ENCODE peak calls at places on chromosome 18, in eight cellular contexts. H, V, G, Z, M, F, L and C are unnamed samples.

GRCh38 chr18:25042641-25043051 is 309.3 kb downstream of the ZNF521 start:
- DNase-seq in H (no peak), V (no peak), G (no peak), Z (no peak), M (no peak), F (no peak), L (no peak), C (no peak)

GRCh38 chr18:48554610-48555400 is 16.0 kb downstream of the CTIF start:
- DNase-seq in H (no peak), V (no peak), G (no peak), Z (no peak), M (no peak), F (no peak), L (no peak), C (no peak)

GRCh38 chr18:37465922-37466321 is 99.7 kb downstream of the CELF4 start:
- DNase-seq in H (no peak), V (no peak), G (no peak), Z (no peak), M (no peak), F (no peak), L (no peak), C (no peak)

GRCh38 chr18:36296591-36297418 is 708 bp upstream of the FHOD3 start:
- DNase-seq in H (peak), V (peak), G (peak), Z (peak), M (peak), F (no peak), L (no peak), C (peak)

GRCh38 chr18:13112982-13113381 is 105.6 kb upstream of the LDLRAD4 start:
- DNase-seq in H (peak), V (no peak), G (no peak), Z (peak), M (peak), F (no peak), L (no peak), C (peak)

GRCh38 chr18:35345460-35345921 is 1.3 kb upstream of the ZNF24 start:
- DNase-seq in H (peak), V (no peak), G (no peak), Z (no peak), M (no peak), F (no peak), L (no peak), C (no peak)

GRCh38 chr18:9825571-9826073 is 60.2 kb upstream of the TXNDC2 start:
- DNase-seq in H (peak), V (no peak), G (peak), Z (no peak), M (no peak), F (no peak), L (no peak), C (peak)

GRCh38 chr18:35441857-35442595 is 55.7 kb downstream of the INO80C start:
- DNase-seq in H (no peak), V (no peak), G (no peak), Z (no peak), M (no peak), F (no peak), L (no peak), C (peak)

GRCh38 chr18:48452863-48453323 is 43.7 kb upstream of the ZBTB7C start:
- DNase-seq in H (no peak), V (no peak), G (no peak), Z (no peak), M (no peak), F (no peak), L (no peak), C (peak)

GRCh38 chr18:75207298-75208054 is 1.5 kb downstream of the PTGR3 start:
- DNase-seq in H (no peak), V (no peak), G (peak), Z (no peak), M (no peak), F (no peak), L (no peak), C (peak)

GRCh38 chr18:53984021-53984420 is 240.4 kb downstream of the MBD2 start:
- DNase-seq in H (no peak), V (no peak), G (peak), Z (no peak), M (no peak), F (no peak), L (no peak), C (peak)